ENCODE peak calls at places on chromosomes 7 and 10, in four cellular contexts. One of them, this sample, is unnamed.

GRCh38 chr10:18202600-18203150 is 62.5 kb downstream of the CACNB2 start:
- DNase-seq in HepG2: no peak
- DNase-seq in IMR-90: peak
- DNase-seq in K562: no peak
- DNase-seq in this sample: no peak

GRCh38 chr10:100972904-100973535 is 3.7 kb downstream of the SEMA4G start:
- DNase-seq in K562: no peak
- DNase-seq in HepG2: no peak
- DNase-seq in IMR-90: no peak
- DNase-seq in this sample: no peak

GRCh38 chr10:110147961-110148360 is 59.4 kb upstream of the MXI1 start:
- DNase-seq in HepG2: no peak
- DNase-seq in K562: no peak
- DNase-seq in IMR-90: peak
- DNase-seq in this sample: no peak

GRCh38 chr10:64430690-64431323 is 909.6 kb downstream of the REEP3 start:
- DNase-seq in IMR-90: no peak
- DNase-seq in K562: no peak
- DNase-seq in HepG2: peak
- DNase-seq in this sample: no peak

GRCh38 chr10:91923371-91924211 is at the start of gene BTAF1:
- DNase-seq in IMR-90: peak
- DNase-seq in HepG2: peak
- DNase-seq in K562: peak
- DNase-seq in this sample: peak

GRCh38 chr7:1344981-1345701 is 112.5 kb downstream of the UNCX start:
- DNase-seq in K562: no peak
- DNase-seq in HepG2: no peak
- DNase-seq in IMR-90: no peak
- DNase-seq in this sample: no peak

GRCh38 chr7:123645516-123645915 is 10.2 kb upstream of the LMOD2 start:
- DNase-seq in K562: no peak
- DNase-seq in IMR-90: no peak
- DNase-seq in HepG2: no peak
- DNase-seq in this sample: no peak

GRCh38 chr7:83976302-83976701 is 218.3 kb downstream of the SEMA3A start:
- DNase-seq in K562: peak
- DNase-seq in HepG2: peak
- DNase-seq in IMR-90: peak
- DNase-seq in this sample: peak

GRCh38 chr7:155983176-155983815 is 171.0 kb upstream of the SHH start:
- DNase-seq in IMR-90: no peak
- DNase-seq in HepG2: no peak
- DNase-seq in K562: no peak
- DNase-seq in this sample: no peak

GRCh38 chr7:12570529-12571461 is at the start of gene SCIN:
- DNase-seq in HepG2: no peak
- DNase-seq in K562: no peak
- DNase-seq in IMR-90: no peak
- DNase-seq in this sample: peak

GRCh38 chr7:122200888-122201287 is 56.8 kb upstream of the AASS start:
- DNase-seq in HepG2: no peak
- DNase-seq in K562: no peak
- DNase-seq in IMR-90: no peak
- DNase-seq in this sample: no peak

GRCh38 chr7:1431644-1432380 is 27.5 kb downstream of the MICALL2 start:
- DNase-seq in HepG2: no peak
- DNase-seq in K562: no peak
- DNase-seq in IMR-90: no peak
- DNase-seq in this sample: no peak

GRCh38 chr7:27453702-27454405 is 208.8 kb downstream of the HIBADH start:
- DNase-seq in IMR-90: peak
- DNase-seq in HepG2: peak
- DNase-seq in K562: peak
- DNase-seq in this sample: no peak

GRCh38 chr7:17300012-17300411 is 1.6 kb downstream of the AHR start:
- DNase-seq in K562: no peak
- DNase-seq in HepG2: no peak
- DNase-seq in IMR-90: no peak
- DNase-seq in this sample: no peak

GRCh38 chr7:106012935-106013439 is 49.9 kb downstream of the CDHR3 start:
- DNase-seq in IMR-90: peak
- DNase-seq in K562: no peak
- DNase-seq in HepG2: no peak
- DNase-seq in this sample: no peak

GRCh38 chr10:124206616-124207015 is 113.2 kb upstream of the CHST15 start:
- DNase-seq in IMR-90: no peak
- DNase-seq in HepG2: no peak
- DNase-seq in K562: no peak
- DNase-seq in this sample: no peak

GRCh38 chr7:84251183-84251845 is 56.7 kb upstream of the SEMA3A start:
- DNase-seq in HepG2: no peak
- DNase-seq in K562: no peak
- DNase-seq in IMR-90: peak
- DNase-seq in this sample: no peak

GRCh38 chr10:43218951-43219837 is 47.7 kb downstream of the RASGEF1A start:
- DNase-seq in IMR-90: no peak
- DNase-seq in K562: no peak
- DNase-seq in HepG2: no peak
- DNase-seq in this sample: no peak

GRCh38 chr10:123583639-123584418 is 82.3 kb upstream of the GPR26 start:
- DNase-seq in HepG2: peak
- DNase-seq in K562: peak
- DNase-seq in IMR-90: peak
- DNase-seq in this sample: peak

GRCh38 chr7:99694201-99694911 is 14.6 kb upstream of the CYP3A5 start:
- DNase-seq in IMR-90: no peak
- DNase-seq in HepG2: peak
- DNase-seq in K562: peak
- DNase-seq in this sample: no peak

GRCh38 chr10:16787361-16787791 is 29.8 kb downstream of the RSU1 start:
- DNase-seq in IMR-90: no peak
- DNase-seq in HepG2: no peak
- DNase-seq in K562: no peak
- DNase-seq in this sample: no peak

GRCh38 chr10:66714741-66715140 is 211.1 kb upstream of the LRRTM3 start:
- DNase-seq in K562: no peak
- DNase-seq in HepG2: no peak
- DNase-seq in IMR-90: peak
- DNase-seq in this sample: no peak

GRCh38 chr7:22549667-22550513 is 49.9 kb upstream of the STEAP1B start:
- DNase-seq in HepG2: peak
- DNase-seq in K562: no peak
- DNase-seq in IMR-90: peak
- DNase-seq in this sample: no peak

GRCh38 chr10:71136036-71136690 is 76.2 kb upstream of the UNC5B start:
- DNase-seq in IMR-90: no peak
- DNase-seq in K562: no peak
- DNase-seq in HepG2: no peak
- DNase-seq in this sample: no peak

GRCh38 chr10:44925224-44925623 is 14.1 kb downstream of the TMEM72 start:
- DNase-seq in IMR-90: peak
- DNase-seq in HepG2: peak
- DNase-seq in K562: peak
- DNase-seq in this sample: no peak

GRCh38 chr10:44929356-44930113 is 18.4 kb downstream of the TMEM72 start:
- DNase-seq in HepG2: no peak
- DNase-seq in IMR-90: no peak
- DNase-seq in K562: no peak
- DNase-seq in this sample: no peak

GRCh38 chr10:44925811-44926760 is 14.9 kb downstream of the TMEM72 start:
- DNase-seq in HepG2: no peak
- DNase-seq in K562: no peak
- DNase-seq in IMR-90: no peak
- DNase-seq in this sample: no peak

GRCh38 chr10:44928462-44928861 is 17.3 kb downstream of the TMEM72 start:
- DNase-seq in HepG2: no peak
- DNase-seq in K562: no peak
- DNase-seq in IMR-90: no peak
- DNase-seq in this sample: no peak

DNA sequence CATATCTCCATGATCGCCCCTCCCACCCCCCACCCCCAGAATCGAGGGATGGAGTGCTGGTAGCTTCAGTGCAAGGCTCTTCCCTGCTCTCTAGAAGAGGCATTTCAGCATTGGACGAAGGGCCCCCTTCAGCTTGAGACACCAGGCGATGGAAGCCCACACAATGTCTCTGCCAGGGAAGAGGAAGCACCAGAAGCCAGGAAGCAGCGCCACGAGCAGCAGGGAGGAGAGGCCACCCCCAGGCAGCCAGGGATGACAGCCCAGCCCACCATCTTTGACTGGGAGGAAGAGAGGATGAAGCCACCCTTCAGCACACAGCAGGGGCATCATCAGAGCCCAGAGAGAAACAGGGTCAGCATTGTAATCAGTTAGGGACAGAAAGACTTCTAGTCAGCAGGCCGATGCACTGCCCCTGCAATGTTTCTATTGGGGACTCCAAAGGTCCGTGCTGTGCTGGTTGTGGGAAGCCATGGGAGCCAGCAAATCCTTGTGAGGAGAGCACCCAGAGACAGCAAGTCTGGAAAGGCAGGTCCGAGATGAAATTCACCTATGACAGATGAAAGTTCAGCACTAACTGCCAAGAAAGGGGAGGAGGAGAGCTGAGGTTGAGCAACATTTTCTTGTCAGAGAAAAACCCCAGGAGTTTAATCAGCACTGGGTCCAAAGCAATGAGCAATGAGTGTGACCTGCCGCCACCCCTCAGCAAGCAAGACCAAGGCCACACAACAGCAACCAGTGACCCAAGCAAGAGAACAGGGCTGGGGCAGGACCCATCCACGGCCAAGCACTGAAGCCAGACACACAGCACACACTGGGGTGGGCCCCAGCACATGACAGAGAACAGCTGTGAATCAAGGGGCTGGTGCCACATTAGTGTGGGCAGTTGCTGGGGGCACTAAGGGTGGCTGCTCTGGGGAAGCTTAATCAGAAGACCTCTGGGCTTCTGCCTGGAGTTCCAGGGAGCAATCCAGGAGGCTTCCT is 15.9 kb downstream of the TMEM72 start:
- DNase-seq in IMR-90: peak
- DNase-seq in HepG2: peak
- DNase-seq in K562: no peak
- DNase-seq in this sample: no peak
- TF ChIP-seq MAFK in IMR-90: no peak
- TF ChIP-seq MAFK in HepG2: no peak
- TF ChIP-seq MAFK in K562: no peak
- TF ChIP-seq MAFK in this sample: no peak

DNA sequence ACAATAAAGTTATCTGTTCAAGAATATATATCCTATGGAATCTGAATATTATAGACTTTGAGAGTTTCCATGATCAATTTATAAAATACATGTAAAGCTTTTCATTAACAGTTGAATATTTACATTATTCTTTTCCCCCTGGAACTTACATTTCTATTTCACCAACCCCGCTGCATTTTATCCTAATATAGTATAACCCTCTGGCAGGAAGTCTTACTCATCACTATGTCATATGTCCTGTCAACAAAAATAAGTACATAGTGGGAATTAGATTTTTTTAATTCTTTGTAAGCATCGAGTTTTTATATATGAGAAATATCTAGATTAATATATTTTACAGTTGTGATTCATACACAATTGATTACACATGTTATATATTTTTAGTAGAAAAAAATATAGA is 86.9 kb downstream of the HECW1 start:
- DNase-seq in IMR-90: peak
- DNase-seq in K562: no peak
- DNase-seq in HepG2: no peak
- DNase-seq in this sample: no peak
- TF ChIP-seq BHLHE40 in IMR-90: no peak
- TF ChIP-seq BHLHE40 in K562: no peak
- TF ChIP-seq BHLHE40 in HepG2: no peak
- TF ChIP-seq BHLHE40 in this sample: no peak

DNA sequence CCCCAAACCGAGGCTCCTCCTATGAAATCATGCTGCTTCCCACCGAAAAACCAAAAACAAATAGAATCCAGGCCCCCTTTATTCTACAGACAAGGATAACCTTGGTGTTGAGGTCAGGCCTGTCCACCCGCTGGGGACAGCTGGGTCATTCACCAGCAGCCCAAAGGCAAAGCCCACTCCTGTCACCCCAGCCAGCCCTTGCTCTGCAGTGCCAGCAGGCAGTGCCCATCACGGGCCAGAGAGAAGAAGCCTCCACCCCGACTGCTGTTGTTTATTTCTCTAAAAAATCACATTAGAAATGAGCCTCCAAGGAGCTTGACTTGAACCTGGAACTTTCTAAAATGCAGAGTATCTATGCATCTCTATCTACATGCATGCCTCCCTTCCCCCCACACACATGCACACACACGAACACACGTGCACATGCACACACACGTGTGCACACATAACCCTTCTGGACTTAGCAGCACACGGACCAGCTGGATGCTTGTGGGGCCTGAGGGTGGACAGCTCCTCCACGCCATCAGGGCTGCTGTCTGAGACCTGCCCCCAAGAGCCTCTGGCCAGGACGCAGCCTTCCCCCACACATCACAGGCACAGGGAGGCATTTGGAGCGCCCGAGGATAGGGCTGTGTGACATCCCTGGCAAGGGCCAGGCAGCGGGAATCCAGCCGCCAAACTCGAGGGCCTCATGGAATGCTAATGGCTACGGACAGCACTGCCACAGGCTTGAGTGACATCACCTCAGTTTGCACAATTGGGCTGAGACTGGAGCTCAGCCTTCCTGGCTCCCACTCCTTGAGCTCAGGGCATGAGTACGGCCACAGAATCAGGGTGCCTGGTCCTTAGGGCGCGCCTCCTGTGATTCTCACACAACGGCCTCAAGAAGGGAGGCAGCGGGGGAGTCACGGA is 22.8 kb downstream of the PRKAG2 start:
- DNase-seq in HepG2: no peak
- DNase-seq in K562: no peak
- DNase-seq in IMR-90: no peak
- DNase-seq in this sample: no peak
- TF ChIP-seq MAFK in HepG2: no peak
- TF ChIP-seq MAFK in K562: no peak
- TF ChIP-seq MAFK in IMR-90: no peak
- TF ChIP-seq MAFK in this sample: no peak

DNA sequence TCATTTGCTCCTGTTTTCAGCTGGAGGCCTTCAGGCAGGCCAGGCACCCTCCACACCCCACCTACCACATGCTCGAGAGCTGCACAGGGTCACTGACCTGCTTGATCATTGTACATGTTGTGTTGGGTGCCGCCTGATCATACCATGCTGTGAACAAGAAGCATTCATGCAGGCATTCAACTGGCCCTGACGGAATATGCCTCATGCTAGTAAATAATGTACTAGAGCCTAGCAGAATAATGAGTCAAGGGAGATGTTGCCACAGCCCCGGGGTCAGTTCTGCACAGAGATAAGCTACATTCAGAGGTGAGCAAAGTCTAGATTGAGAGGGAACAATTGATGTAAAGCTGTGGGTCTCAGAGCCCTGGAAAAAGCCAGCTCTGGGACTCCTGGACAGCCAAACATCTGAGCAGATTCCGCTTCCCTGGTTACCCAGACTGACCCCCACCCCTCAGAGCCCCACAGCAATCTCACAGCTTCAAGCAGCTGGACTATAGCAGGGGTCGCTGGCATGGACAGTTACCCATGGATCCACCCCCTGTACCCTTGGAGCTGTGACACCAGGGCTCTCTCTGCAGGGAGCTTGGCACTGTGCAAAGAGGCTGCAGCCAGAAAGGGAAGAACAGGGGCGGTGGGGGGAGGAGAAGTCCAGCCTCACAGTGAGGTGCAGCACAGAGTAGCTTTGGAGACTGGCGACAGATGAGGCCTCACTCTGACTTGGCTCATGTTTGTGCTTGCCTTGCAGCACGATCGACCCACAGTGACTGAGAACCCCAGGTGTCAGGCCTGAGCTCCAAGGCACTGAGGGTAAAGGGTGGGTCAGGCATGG is 86.6 kb downstream of the FRMPD2 start:
- DNase-seq in IMR-90: no peak
- DNase-seq in K562: no peak
- DNase-seq in HepG2: peak
- DNase-seq in this sample: no peak
- TF ChIP-seq BHLHE40 in IMR-90: no peak
- TF ChIP-seq BHLHE40 in K562: no peak
- TF ChIP-seq BHLHE40 in HepG2: no peak
- TF ChIP-seq BHLHE40 in this sample: no peak